ENCODE peak calls at places on chromosomes 16 and 17, in seven cellular contexts. One of them, this sample, is unnamed.

GRCh38 chr17:82325286-82326180 is 8.0 kb downstream of the SECTM1 start:
- DNase-seq in H9: no peak
- DNase-seq in IMR-90: no peak
- DNase-seq in mesendoderm: no peak
- DNase-seq in H1: no peak
- DNase-seq in mesenchymal stem cell: no peak
- DNase-seq in trophoblast cell: no peak
- DNase-seq in this sample: no peak

GRCh38 chr17:77322534-77323412 is 182.0 kb downstream of the SEC14L1 start:
- DNase-seq in H9: peak; percentile 70
- DNase-seq in IMR-90: peak; percentile 99
- DNase-seq in mesendoderm: peak; percentile 91
- DNase-seq in H1: no peak
- DNase-seq in mesenchymal stem cell: peak; percentile 100
- DNase-seq in trophoblast cell: peak; percentile 94
- DNase-seq in this sample: peak; percentile 33

GRCh38 chr16:1021553-1022160 is 40.1 kb downstream of the SOX8 start:
- DNase-seq in H9: no peak
- DNase-seq in IMR-90: no peak
- DNase-seq in mesendoderm: no peak
- DNase-seq in H1: no peak
- DNase-seq in mesenchymal stem cell: no peak
- DNase-seq in trophoblast cell: no peak
- DNase-seq in this sample: no peak

GRCh38 chr17:58565389-58566311 is 51.2 kb upstream of the MTMR4 start:
- DNase-seq in H9: peak; percentile 59
- DNase-seq in IMR-90: no peak
- DNase-seq in mesendoderm: peak; percentile 76
- DNase-seq in H1: no peak
- DNase-seq in mesenchymal stem cell: no peak
- DNase-seq in trophoblast cell: peak; percentile 26
- DNase-seq in this sample: no peak

GRCh38 chr16:84138824-84139627 is 6.0 kb downstream of the HSDL1 start:
- DNase-seq in H9: no peak
- DNase-seq in IMR-90: peak; percentile 52
- DNase-seq in mesendoderm: peak; percentile 72
- DNase-seq in H1: no peak
- DNase-seq in mesenchymal stem cell: peak; percentile 66
- DNase-seq in trophoblast cell: no peak
- DNase-seq in this sample: no peak

GRCh38 chr16:49748322-49748721 is 107.6 kb downstream of the ZNF423 start:
- DNase-seq in H9: no peak
- DNase-seq in IMR-90: no peak
- DNase-seq in mesendoderm: no peak
- DNase-seq in H1: no peak
- DNase-seq in mesenchymal stem cell: peak; percentile 17
- DNase-seq in trophoblast cell: peak; percentile 51
- DNase-seq in this sample: no peak

GRCh38 chr16:8892101-8892575 is 10.0 kb downstream of the LITAFD start:
- DNase-seq in H9: no peak
- DNase-seq in IMR-90: no peak
- DNase-seq in mesendoderm: no peak
- DNase-seq in H1: no peak
- DNase-seq in mesenchymal stem cell: no peak
- DNase-seq in trophoblast cell: no peak
- DNase-seq in this sample: no peak

GRCh38 chr17:79085921-79086551 is 11.4 kb downstream of the ENGASE start:
- DNase-seq in H9: no peak
- DNase-seq in IMR-90: no peak
- DNase-seq in mesendoderm: no peak
- DNase-seq in H1: no peak
- DNase-seq in mesenchymal stem cell: no peak
- DNase-seq in trophoblast cell: no peak
- DNase-seq in this sample: no peak

GRCh38 chr16:56637814-56638750 is at the start of gene MT1A:
- DNase-seq in H9: peak; percentile 78
- DNase-seq in IMR-90: peak; percentile 7
- DNase-seq in mesendoderm: peak; percentile 45
- DNase-seq in H1: peak; percentile 81
- DNase-seq in mesenchymal stem cell: peak; percentile 36
- DNase-seq in trophoblast cell: peak; percentile 71
- DNase-seq in this sample: no peak

GRCh38 chr16:2586241-2586640 is 48.4 kb downstream of the PDPK1 start:
- DNase-seq in H9: peak; percentile 38
- DNase-seq in IMR-90: no peak
- DNase-seq in mesendoderm: peak; percentile 10
- DNase-seq in H1: peak; percentile 71
- DNase-seq in mesenchymal stem cell: no peak
- DNase-seq in trophoblast cell: no peak
- DNase-seq in this sample: no peak

GRCh38 chr17:61570118-61570517 is 20.9 kb downstream of the NACA2 start:
- DNase-seq in H9: no peak
- DNase-seq in IMR-90: peak; percentile 13
- DNase-seq in mesendoderm: no peak
- DNase-seq in H1: no peak
- DNase-seq in mesenchymal stem cell: peak; percentile 33
- DNase-seq in trophoblast cell: no peak
- DNase-seq in this sample: no peak

GRCh38 chr17:28481081-28481571 is 7.7 kb downstream of the SLC13A2 start:
- DNase-seq in H9: no peak
- DNase-seq in IMR-90: no peak
- DNase-seq in mesendoderm: no peak
- DNase-seq in H1: no peak
- DNase-seq in mesenchymal stem cell: no peak
- DNase-seq in trophoblast cell: no peak
- DNase-seq in this sample: no peak

GRCh38 chr17:72646176-72646575 is 446.3 kb downstream of the SLC39A11 start:
- DNase-seq in H9: no peak
- DNase-seq in IMR-90: peak; percentile 16
- DNase-seq in mesendoderm: peak; percentile 40
- DNase-seq in H1: no peak
- DNase-seq in mesenchymal stem cell: no peak
- DNase-seq in trophoblast cell: peak; percentile 53
- DNase-seq in this sample: no peak

GRCh38 chr17:40094874-40095273 is 5.5 kb downstream of the NR1D1 start:
- DNase-seq in H9: no peak
- DNase-seq in IMR-90: no peak
- DNase-seq in mesendoderm: no peak
- DNase-seq in H1: no peak
- DNase-seq in mesenchymal stem cell: no peak
- DNase-seq in trophoblast cell: no peak
- DNase-seq in this sample: no peak

GRCh38 chr17:19706791-19707727 is 9.3 kb downstream of the SLC47A2 start:
- DNase-seq in H9: peak; percentile 30
- DNase-seq in IMR-90: no peak
- DNase-seq in mesendoderm: no peak
- DNase-seq in H1: peak; percentile 45
- DNase-seq in mesenchymal stem cell: no peak
- DNase-seq in trophoblast cell: no peak
- DNase-seq in this sample: no peak

GRCh38 chr16:46673320-46674013 is 15.5 kb downstream of the VPS35 start:
- DNase-seq in H9: peak; percentile 63
- DNase-seq in IMR-90: peak; percentile 69
- DNase-seq in mesendoderm: peak; percentile 86
- DNase-seq in H1: peak; percentile 58
- DNase-seq in mesenchymal stem cell: peak; percentile 77
- DNase-seq in trophoblast cell: peak; percentile 75
- DNase-seq in this sample: peak; percentile 46

GRCh38 chr17:45031231-45032149 is 19.9 kb downstream of the DCAKD start:
- DNase-seq in H9: no peak
- DNase-seq in IMR-90: no peak
- DNase-seq in mesendoderm: no peak
- DNase-seq in H1: no peak
- DNase-seq in mesenchymal stem cell: peak; percentile 50
- DNase-seq in trophoblast cell: no peak
- DNase-seq in this sample: no peak

GRCh38 chr17:38421224-38421841 is 6.9 kb upstream of the ARHGAP23 start:
- DNase-seq in H9: peak; percentile 41
- DNase-seq in IMR-90: peak; percentile 69
- DNase-seq in mesendoderm: no peak
- DNase-seq in H1: no peak
- DNase-seq in mesenchymal stem cell: no peak
- DNase-seq in trophoblast cell: no peak
- DNase-seq in this sample: no peak

GRCh38 chr16:77234611-77235010 is 35.4 kb downstream of the SYCE1L start:
- DNase-seq in H9: peak; percentile 68
- DNase-seq in IMR-90: no peak
- DNase-seq in mesendoderm: peak; percentile 74
- DNase-seq in H1: no peak
- DNase-seq in mesenchymal stem cell: no peak
- DNase-seq in trophoblast cell: no peak
- DNase-seq in this sample: no peak

GRCh38 chr17:63349478-63350000 is 96.6 kb downstream of the CYB561 start:
- DNase-seq in H9: no peak
- DNase-seq in IMR-90: peak; percentile 75
- DNase-seq in mesendoderm: no peak
- DNase-seq in H1: no peak
- DNase-seq in mesenchymal stem cell: no peak
- DNase-seq in trophoblast cell: no peak
- DNase-seq in this sample: no peak

GRCh38 chr16:84294196-84295142 is at the start of gene WFDC1:
- DNase-seq in H9: no peak
- DNase-seq in IMR-90: peak; percentile 19
- DNase-seq in mesendoderm: no peak
- DNase-seq in H1: peak; percentile 58
- DNase-seq in mesenchymal stem cell: peak; percentile 15
- DNase-seq in trophoblast cell: no peak
- DNase-seq in this sample: no peak

GRCh38 chr17:50297407-50297865 is 23.2 kb downstream of the TMEM92 start:
- DNase-seq in H9: peak; percentile 90
- DNase-seq in IMR-90: peak; percentile 63
- DNase-seq in mesendoderm: peak; percentile 63
- DNase-seq in H1: peak; percentile 93
- DNase-seq in mesenchymal stem cell: peak; percentile 62
- DNase-seq in trophoblast cell: peak; percentile 72
- DNase-seq in this sample: peak; percentile 63

GRCh38 chr17:35789044-35789443 is 6.4 kb downstream of the MMP28 start:
- DNase-seq in H9: no peak
- DNase-seq in IMR-90: no peak
- DNase-seq in mesendoderm: no peak
- DNase-seq in H1: no peak
- DNase-seq in mesenchymal stem cell: no peak
- DNase-seq in trophoblast cell: no peak
- DNase-seq in this sample: no peak
- H3K4me1 ChIP-seq in H9: peaks cover 2% of the 10 kb centered on the region
- H3K4me1 ChIP-seq in IMR-90: peaks cover 23% of the 10 kb centered on the region
- H3K4me1 ChIP-seq in mesendoderm: no peaks in the 10 kb centered on the region
- H3K4me1 ChIP-seq in H1: peaks cover 2% of the 10 kb centered on the region
- H3K4me1 ChIP-seq in mesenchymal stem cell: peaks cover 4% of the 10 kb centered on the region
- H3K4me1 ChIP-seq in trophoblast cell: peaks cover 31% of the 10 kb centered on the region
- H3K4me1 ChIP-seq in this sample: no peaks in the 10 kb centered on the region

GRCh38 chr16:30122621-30123160 is 329 bp downstream of the MAPK3 start:
- DNase-seq in H9: no peak
- DNase-seq in IMR-90: no peak
- DNase-seq in mesendoderm: no peak
- DNase-seq in H1: no peak
- DNase-seq in mesenchymal stem cell: peak; percentile 18
- DNase-seq in trophoblast cell: peak; percentile 29
- DNase-seq in this sample: no peak

GRCh38 chr16:30119428-30119827 is 3.6 kb downstream of the MAPK3 start:
- DNase-seq in H9: no peak
- DNase-seq in IMR-90: peak; percentile 13
- DNase-seq in mesendoderm: no peak
- DNase-seq in H1: no peak
- DNase-seq in mesenchymal stem cell: no peak
- DNase-seq in trophoblast cell: no peak
- DNase-seq in this sample: no peak

GRCh38 chr16:30120340-30121105 is 2.5 kb downstream of the MAPK3 start:
- DNase-seq in H9: no peak
- DNase-seq in IMR-90: no peak
- DNase-seq in mesendoderm: no peak
- DNase-seq in H1: no peak
- DNase-seq in mesenchymal stem cell: no peak
- DNase-seq in trophoblast cell: no peak
- DNase-seq in this sample: no peak

GRCh38 chr16:30124985-30125379 is 2.0 kb upstream of the MAPK3 start:
- DNase-seq in H9: no peak
- DNase-seq in IMR-90: no peak
- DNase-seq in mesendoderm: no peak
- DNase-seq in H1: no peak
- DNase-seq in mesenchymal stem cell: no peak
- DNase-seq in trophoblast cell: peak; percentile 41
- DNase-seq in this sample: no peak

DNA sequence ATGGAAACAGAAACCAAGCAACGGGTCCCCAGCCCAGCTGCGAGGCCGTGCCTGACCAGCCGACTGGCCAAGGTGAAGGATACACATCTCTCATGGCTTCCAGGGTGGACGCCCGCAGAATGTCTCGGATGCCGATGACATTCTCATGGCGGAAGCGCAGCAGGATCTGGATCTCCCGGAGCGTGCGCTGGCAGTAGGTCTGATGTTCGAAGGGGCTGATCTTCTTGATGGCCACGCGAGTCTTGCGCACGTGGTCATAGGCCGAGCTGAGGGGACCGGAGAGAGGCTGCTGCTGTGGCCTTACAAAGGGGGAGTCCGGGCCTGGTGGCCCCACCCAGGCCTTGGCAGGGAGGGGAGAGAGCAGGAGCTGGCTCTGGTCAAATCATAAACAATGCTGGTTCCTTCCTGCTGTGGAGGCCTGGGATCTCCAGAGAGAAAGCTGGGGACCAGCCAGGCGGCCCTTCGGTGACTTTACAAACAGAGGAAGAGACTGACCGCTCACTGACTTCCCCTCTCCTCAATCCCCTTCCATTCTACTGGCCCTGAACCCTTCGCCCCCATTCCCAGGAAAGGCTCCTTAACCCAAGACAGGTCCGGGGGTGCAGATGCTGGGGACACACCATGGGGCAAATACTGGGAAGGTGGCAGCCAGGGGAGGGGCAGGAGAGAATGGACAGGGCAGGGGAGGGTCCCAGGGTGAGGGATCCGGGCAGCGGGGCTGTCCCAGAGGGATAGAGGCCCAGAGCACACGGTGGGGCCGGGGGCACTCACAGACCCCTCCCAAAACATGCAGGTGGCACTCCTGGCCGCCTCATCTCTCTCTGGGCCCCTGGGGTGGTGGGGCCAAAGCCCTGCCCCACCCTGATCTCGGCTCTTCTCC is 1.0 kb downstream of the MAPK3 start:
- DNase-seq in H9: peak; percentile 33
- DNase-seq in IMR-90: no peak
- DNase-seq in mesendoderm: no peak
- DNase-seq in H1: peak; percentile 47
- DNase-seq in mesenchymal stem cell: peak; percentile 36
- DNase-seq in trophoblast cell: peak; percentile 97
- DNase-seq in this sample: no peak
- H3K9ac ChIP-seq in H9: no peak overlapping the region
- H3K9ac ChIP-seq in IMR-90: peak overlapping the region; percentile 92
- H3K9ac ChIP-seq in mesendoderm: peak overlapping the region; percentile 83
- H3K9ac ChIP-seq in H1: no peak overlapping the region
- H3K9ac ChIP-seq in mesenchymal stem cell: peak overlapping the region; percentile 93
- H3K9ac ChIP-seq in trophoblast cell: peak overlapping the region; percentile 80
- H3K9ac ChIP-seq in this sample: peak overlapping the region; percentile 92

GRCh38 chr16:28561557-28562187 is 8.0 kb downstream of the SGF29 start:
- DNase-seq in H9: no peak
- DNase-seq in IMR-90: no peak
- DNase-seq in mesendoderm: peak; percentile 40
- DNase-seq in H1: no peak
- DNase-seq in mesenchymal stem cell: peak; percentile 12
- DNase-seq in trophoblast cell: no peak
- DNase-seq in this sample: no peak
- H4K8ac ChIP-seq in H9: no peak overlapping the region
- H4K8ac ChIP-seq in IMR-90: no peak overlapping the region
- H4K8ac ChIP-seq in mesendoderm: no peak overlapping the region
- H4K8ac ChIP-seq in H1: no peak overlapping the region
- H4K8ac ChIP-seq in mesenchymal stem cell: no peak overlapping the region
- H4K8ac ChIP-seq in trophoblast cell: no peak overlapping the region
- H4K8ac ChIP-seq in this sample: no peak overlapping the region

GRCh38 chr16:89467382-89467781 is 23.0 kb downstream of the ANKRD11 start:
- DNase-seq in H9: no peak
- DNase-seq in IMR-90: no peak
- DNase-seq in mesendoderm: no peak
- DNase-seq in H1: no peak
- DNase-seq in mesenchymal stem cell: no peak
- DNase-seq in trophoblast cell: no peak
- DNase-seq in this sample: no peak
- H3K4me1 ChIP-seq in H9: no peaks in the 10 kb centered on the region
- H3K4me1 ChIP-seq in IMR-90: peaks cover 12% of the 10 kb centered on the region
- H3K4me1 ChIP-seq in mesendoderm: peaks cover 5% of the 10 kb centered on the region
- H3K4me1 ChIP-seq in H1: peaks cover 7% of the 10 kb centered on the region
- H3K4me1 ChIP-seq in mesenchymal stem cell: peaks cover 13% of the 10 kb centered on the region
- H3K4me1 ChIP-seq in trophoblast cell: peaks cover 21% of the 10 kb centered on the region
- H3K4me1 ChIP-seq in this sample: peaks cover 18% of the 10 kb centered on the region